ENCODE peak calls at places on chromosomes 1 and 21, in four cellular contexts. F is left ventricle myocardium inferior, I is cardiac muscle cell, R is ovary. L is an unnamed sample.

GRCh38 chr1:156584813-156585212 is 5.3 kb downstream of the TTC24 start:
- DNase-seq in F (no peak), I (no peak), R (no peak), L (no peak)

GRCh38 chr1:165570078-165570477 is 26.3 kb downstream of the LRRC52 start:
- DNase-seq in F (no peak), I (no peak), R (no peak), L (no peak)

GRCh38 chr21:35244514-35244913 is 195.4 kb upstream of the RUNX1 start:
- DNase-seq in F (no peak), I (peak; percentile 69), R (no peak), L (no peak)

GRCh38 chr1:101043776-101044175 is 18.2 kb upstream of the DPH5 start:
- DNase-seq in F (no peak), I (peak; percentile 28), R (no peak), L (no peak)

GRCh38 chr1:160116277-160117147 is 953 bp downstream of the ATP1A2 start:
- DNase-seq in F (no peak), I (peak; percentile 32), R (no peak), L (no peak)

GRCh38 chr1:116318897-116319296 is 54.1 kb upstream of the ATP1A1 start:
- DNase-seq in F (no peak), I (no peak), R (no peak), L (no peak)

GRCh38 chr1:118978914-118979701 is 9.0 kb downstream of the TBX15 start:
- DNase-seq in F (no peak), I (no peak), R (no peak), L (no peak)

GRCh38 chr1:30759718-30760281 is 2.2 kb upstream of the LAPTM5 start:
- DNase-seq in F (no peak), I (no peak), R (no peak), L (no peak)

GRCh38 chr1:57620589-57620988 is 196.7 kb upstream of the DAB1 start:
- DNase-seq in F (no peak), I (no peak), R (peak; percentile 35), L (no peak)

GRCh38 chr1:16984717-16985116 is 4.3 kb upstream of the MFAP2 start:
- DNase-seq in F (peak; percentile 65), I (peak; percentile 96), R (peak; percentile 93), L (peak; percentile 59)

GRCh38 chr1:28104866-28105467 is 16.6 kb upstream of the EYA3 start:
- DNase-seq in F (no peak), I (peak; percentile 74), R (peak; percentile 37), L (no peak)

GRCh38 chr1:3369437-3370076 is 84.9 kb upstream of the ARHGEF16 start:
- DNase-seq in F (peak; percentile 45), I (peak; percentile 75), R (no peak), L (peak; percentile 48)

DNA sequence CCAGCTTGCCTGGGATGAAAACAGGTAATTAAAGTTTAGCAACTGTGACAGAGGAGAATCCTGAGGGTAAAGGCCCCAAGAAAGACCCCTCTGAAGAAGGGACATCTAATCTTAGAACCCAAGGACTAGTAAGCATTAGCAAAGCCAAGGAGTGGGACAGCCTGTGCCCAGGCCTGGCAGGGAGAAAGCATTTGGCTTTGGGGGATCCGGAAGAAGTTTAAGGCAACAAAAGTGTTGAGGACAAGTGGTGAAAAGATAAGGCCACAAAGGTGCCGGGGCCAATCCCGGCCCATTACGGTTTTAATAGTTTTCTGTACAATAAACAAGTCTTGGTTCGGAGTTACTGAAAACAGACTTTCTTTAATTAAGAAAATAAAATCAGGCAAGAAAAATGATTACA is 275.5 kb downstream of the TM2D1 start:
- DNase-seq in F (no peak), I (no peak), R (no peak), L (no peak)
- H3K4me1 ChIP-seq in F (peaks cover 99% of the 10 kb centered on the region), I (peaks cover 18% of the 10 kb centered on the region), R (peaks cover 17% of the 10 kb centered on the region), L (peaks cover 72% of the 10 kb centered on the region)

DNA sequence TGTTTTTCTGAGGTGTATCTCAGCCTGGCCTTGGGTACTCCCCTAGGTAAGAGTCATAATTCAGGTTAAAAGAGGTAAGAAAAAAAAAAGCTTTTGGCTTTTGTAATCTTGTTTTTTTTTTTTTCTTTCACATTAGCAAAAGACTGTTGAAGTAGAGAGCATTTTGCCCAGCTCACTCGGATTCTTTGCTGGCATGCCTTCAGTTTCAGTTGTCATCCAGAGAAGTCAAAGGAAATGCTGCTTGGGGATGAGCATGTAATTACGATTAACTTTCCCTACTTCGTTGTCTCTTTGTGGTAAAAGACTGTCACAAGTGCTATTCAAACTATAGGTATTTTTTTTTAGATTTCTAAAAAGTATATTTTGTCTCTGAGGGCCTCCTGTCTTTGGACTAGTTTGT is 6.3 kb downstream of the BACH1 start:
- DNase-seq in F (no peak), I (no peak), R (no peak), L (no peak)
- H3K4me1 ChIP-seq in F (peaks cover 80% of the 10 kb centered on the region), I (peaks cover 44% of the 10 kb centered on the region), R (peaks cover 17% of the 10 kb centered on the region), L (peaks cover 50% of the 10 kb centered on the region)

GRCh38 chr1:153543738-153544135 is 1.9 kb downstream of the S100A4 start:
- DNase-seq in F (no peak), I (no peak), R (no peak), L (no peak)
- H3K4me1 ChIP-seq in F (peaks cover 65% of the 10 kb centered on the region), I (peaks cover 24% of the 10 kb centered on the region), R (peaks cover 22% of the 10 kb centered on the region), L (peaks cover 65% of the 10 kb centered on the region)

GRCh38 chr1:201713093-201713810 is 115.7 kb upstream of the IPO9 start:
- DNase-seq in F (peak; percentile 93), I (peak; percentile 100), R (peak; percentile 88), L (peak; percentile 97)

GRCh38 chr1:201711811-201712210 is 117.1 kb upstream of the IPO9 start:
- DNase-seq in F (no peak), I (no peak), R (no peak), L (no peak)

GRCh38 chr1:201711101-201711597 is 117.8 kb upstream of the IPO9 start:
- DNase-seq in F (no peak), I (peak; percentile 30), R (no peak), L (no peak)

GRCh38 chr1:201710632-201711031 is 118.3 kb upstream of the IPO9 start:
- DNase-seq in F (no peak), I (no peak), R (no peak), L (no peak)

DNA sequence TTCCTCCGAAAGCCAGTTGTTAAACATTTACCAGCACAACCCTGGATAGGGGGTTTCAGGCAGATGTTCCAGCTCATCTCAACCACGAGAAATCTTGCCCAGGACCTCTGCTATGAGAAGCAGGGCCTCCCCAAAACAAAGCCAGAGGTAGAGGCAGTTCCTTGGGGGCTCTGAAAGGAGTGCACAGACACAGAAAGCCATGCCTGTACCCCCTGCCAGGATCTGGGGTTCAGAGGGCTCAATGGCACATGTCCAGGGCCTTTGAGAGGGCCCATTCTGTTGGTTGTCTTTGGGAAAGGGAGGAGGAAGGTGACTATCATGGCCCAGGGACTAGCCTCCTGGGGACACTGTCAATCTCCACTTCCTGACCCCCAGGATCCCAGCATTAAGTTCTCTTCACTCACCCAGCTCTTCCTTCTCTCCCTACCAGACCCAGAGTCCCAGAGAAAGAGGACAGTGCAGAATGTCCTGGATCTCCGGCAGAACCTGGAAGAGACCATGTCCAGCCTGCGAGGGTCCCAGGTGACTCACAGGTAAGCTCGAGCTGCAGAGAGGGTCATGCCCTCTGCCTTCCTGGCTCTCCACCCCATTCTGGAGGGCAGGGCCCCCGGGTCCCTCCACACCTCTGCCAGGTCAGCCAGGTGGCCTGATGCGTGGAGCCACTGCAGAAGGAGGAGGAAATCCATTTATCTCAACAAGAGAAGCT is 116.4 kb upstream of the IPO9 start:
- DNase-seq in F (no peak), I (no peak), R (no peak), L (no peak)
- H3K4me1 ChIP-seq in F (peaks cover 98% of the 10 kb centered on the region), I (peaks cover 30% of the 10 kb centered on the region), R (peaks cover 42% of the 10 kb centered on the region), L (no peaks in the 10 kb centered on the region)

GRCh38 chr1:89870998-89871397 is 50.2 kb downstream of the LRRC8D start:
- DNase-seq in F (no peak), I (no peak), R (no peak), L (no peak)

GRCh38 chr1:89863165-89863835 is 42.5 kb downstream of the LRRC8D start:
- DNase-seq in F (no peak), I (no peak), R (no peak), L (no peak)

GRCh38 chr1:89866568-89866967 is 45.7 kb downstream of the LRRC8D start:
- DNase-seq in F (no peak), I (no peak), R (no peak), L (no peak)

DNA sequence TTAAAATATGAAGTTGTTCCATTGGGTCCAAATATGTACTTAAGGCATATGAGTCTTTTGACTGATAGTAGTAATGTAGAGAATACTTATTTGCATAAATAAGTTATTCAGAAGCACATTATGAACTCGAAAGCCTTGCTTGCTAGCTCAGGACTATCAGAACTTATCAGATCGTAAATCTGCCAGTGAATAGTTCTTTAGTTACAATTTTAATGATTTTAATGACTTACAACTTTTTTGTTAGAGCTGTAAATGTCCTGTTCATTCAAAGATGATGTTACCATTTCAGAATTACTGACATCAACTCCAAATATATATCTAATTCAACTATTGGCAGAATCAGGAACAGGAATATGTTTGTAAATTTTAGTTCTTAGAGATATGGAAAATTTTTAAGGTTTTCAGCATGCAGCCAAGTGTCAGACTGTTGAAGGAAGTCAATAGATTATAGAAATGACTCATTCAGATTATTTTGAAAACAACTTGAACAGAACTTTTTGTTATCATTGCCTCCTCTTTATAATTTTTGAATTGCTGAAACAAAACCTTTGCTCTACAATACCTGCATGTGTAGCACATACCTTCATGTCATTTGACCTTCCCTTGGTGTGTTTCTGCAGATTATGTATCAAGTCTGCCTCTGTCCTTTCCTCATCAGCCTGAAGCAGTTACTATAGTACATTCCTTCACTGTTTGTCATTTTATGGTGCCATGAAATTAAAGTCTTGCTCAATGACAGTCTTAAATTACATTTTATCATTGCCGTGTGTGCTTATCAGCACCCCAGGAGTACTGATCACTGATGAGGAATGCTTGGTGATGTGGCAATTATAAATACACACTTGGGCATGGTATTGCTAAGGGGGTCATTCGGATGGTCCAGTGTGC is 44.9 kb downstream of the LRRC8D start:
- DNase-seq in F (no peak), I (peak; percentile 79), R (no peak), L (no peak)
- H3K4me1 ChIP-seq in F (peaks cover 20% of the 10 kb centered on the region), I (no peaks in the 10 kb centered on the region), R (peaks cover 3% of the 10 kb centered on the region), L (peaks cover 13% of the 10 kb centered on the region)

GRCh38 chr1:5936621-5937372 is 55.4 kb downstream of the NPHP4 start:
- DNase-seq in F (no peak), I (no peak), R (no peak), L (no peak)
- H3K4me1 ChIP-seq in F (no peaks in the 10 kb centered on the region), I (no peaks in the 10 kb centered on the region), R (peaks cover 6% of the 10 kb centered on the region), L (no peaks in the 10 kb centered on the region)

GRCh38 chr1:225811622-225812487 is 1.9 kb downstream of the EPHX1 start:
- DNase-seq in F (no peak), I (no peak), R (no peak), L (no peak)
- H3K4me1 ChIP-seq in F (peaks cover 71% of the 10 kb centered on the region), I (peaks cover 11% of the 10 kb centered on the region), R (peaks cover 39% of the 10 kb centered on the region), L (peaks cover 37% of the 10 kb centered on the region)

DNA sequence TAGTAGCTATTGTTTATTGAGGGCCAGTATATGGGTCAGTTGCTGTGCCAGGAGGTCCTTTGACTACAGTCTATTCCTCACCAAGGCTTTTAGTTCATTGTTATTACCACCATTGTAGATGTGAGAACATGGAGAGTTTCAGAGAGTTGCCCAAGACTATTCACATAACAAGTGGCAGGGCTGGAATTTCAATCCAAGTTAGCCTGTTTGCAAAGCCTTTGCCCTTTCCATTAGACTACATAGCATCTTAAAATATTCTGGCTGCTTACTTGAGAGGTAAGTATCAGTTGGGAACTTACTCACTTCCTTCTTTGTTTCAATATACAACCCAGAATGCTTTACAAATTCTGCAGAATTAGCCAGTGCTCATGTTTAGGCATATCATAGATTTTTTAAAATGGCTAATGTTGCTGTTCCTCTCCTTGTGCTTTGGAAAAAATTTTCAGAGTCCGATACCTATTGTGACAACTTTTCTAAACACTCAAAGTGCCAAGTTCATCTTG is 141.2 kb downstream of the FGGY start:
- DNase-seq in F (no peak), I (no peak), R (no peak), L (no peak)
- H3K4me1 ChIP-seq in F (peaks cover 59% of the 10 kb centered on the region), I (peaks cover 17% of the 10 kb centered on the region), R (peaks cover 12% of the 10 kb centered on the region), L (no peaks in the 10 kb centered on the region)

GRCh38 chr1:200866521-200866920 is 6.3 kb upstream of the GPR25 start:
- DNase-seq in F (no peak), I (no peak), R (no peak), L (no peak)
- H3K4me1 ChIP-seq in F (peaks cover 10% of the 10 kb centered on the region), I (no peaks in the 10 kb centered on the region), R (peaks cover 3% of the 10 kb centered on the region), L (no peaks in the 10 kb centered on the region)